ENCODE peak calls at places on chromosomes 7 and 10, in four cellular contexts. One of them, this sample, is unnamed.

GRCh38 chr10:76210241-76210640 is 778.8 kb downstream of the LRMDA start:
- DNase-seq in SK-N-SH: no peak
- DNase-seq in K562: no peak
- DNase-seq in HepG2: no peak
- DNase-seq in this sample: no peak

GRCh38 chr7:112779667-112780066 is 10.5 kb downstream of the TMEM168 start:
- DNase-seq in HepG2: no peak
- DNase-seq in K562: no peak
- DNase-seq in SK-N-SH: no peak
- DNase-seq in this sample: no peak

GRCh38 chr10:65941098-65941655 is 984.7 kb upstream of the LRRTM3 start:
- DNase-seq in SK-N-SH: no peak
- DNase-seq in HepG2: peak
- DNase-seq in K562: no peak
- DNase-seq in this sample: no peak

GRCh38 chr7:148318838-148319237 is 271.7 kb upstream of the C7orf33 start:
- DNase-seq in K562: no peak
- DNase-seq in SK-N-SH: no peak
- DNase-seq in HepG2: no peak
- DNase-seq in this sample: no peak

GRCh38 chr7:150876817-150877526 is 24.7 kb downstream of the AOC1 start:
- DNase-seq in SK-N-SH: peak
- DNase-seq in K562: peak
- DNase-seq in HepG2: peak
- DNase-seq in this sample: peak

GRCh38 chr10:122859527-122859926 is 13.9 kb upstream of the CUZD1 start:
- DNase-seq in K562: no peak
- DNase-seq in HepG2: no peak
- DNase-seq in SK-N-SH: no peak
- DNase-seq in this sample: no peak

GRCh38 chr10:103621778-103622115 is 128.2 kb downstream of the NEURL1 start:
- DNase-seq in SK-N-SH: no peak
- DNase-seq in K562: no peak
- DNase-seq in HepG2: no peak
- DNase-seq in this sample: no peak

GRCh38 chr7:2542924-2543871 is 12.1 kb downstream of the BRAT1 start:
- DNase-seq in K562: no peak
- DNase-seq in SK-N-SH: peak
- DNase-seq in HepG2: no peak
- DNase-seq in this sample: no peak

GRCh38 chr7:2084781-2085505 is 147.8 kb downstream of the MAD1L1 start:
- DNase-seq in SK-N-SH: no peak
- DNase-seq in HepG2: no peak
- DNase-seq in K562: no peak
- DNase-seq in this sample: no peak

GRCh38 chr10:118587881-118588651 is 7.4 kb downstream of the PRLHR start:
- DNase-seq in HepG2: no peak
- DNase-seq in SK-N-SH: no peak
- DNase-seq in K562: no peak
- DNase-seq in this sample: no peak

GRCh38 chr7:28613262-28613661 is 200.9 kb downstream of the CREB5 start:
- DNase-seq in SK-N-SH: no peak
- DNase-seq in K562: no peak
- DNase-seq in HepG2: no peak
- DNase-seq in this sample: no peak
- TF ChIP-seq FOXJ3 in SK-N-SH: no peak
- TF ChIP-seq FOXJ3 in K562: no peak
- TF ChIP-seq FOXJ3 in HepG2: no peak
- TF ChIP-seq FOXJ3 in this sample: no peak

GRCh38 chr7:43076189-43076605 is 36.2 kb upstream of the HECW1 start:
- DNase-seq in K562: no peak
- DNase-seq in SK-N-SH: no peak
- DNase-seq in HepG2: no peak
- DNase-seq in this sample: no peak

GRCh38 chr7:43076606-43077005 is 35.8 kb upstream of the HECW1 start:
- DNase-seq in HepG2: no peak
- DNase-seq in K562: no peak
- DNase-seq in SK-N-SH: no peak
- DNase-seq in this sample: no peak

GRCh38 chr7:43077732-43078391 is 34.6 kb upstream of the HECW1 start:
- DNase-seq in HepG2: peak
- DNase-seq in K562: peak
- DNase-seq in SK-N-SH: peak
- DNase-seq in this sample: peak

GRCh38 chr7:43078794-43079193 is 33.7 kb upstream of the HECW1 start:
- DNase-seq in K562: no peak
- DNase-seq in SK-N-SH: no peak
- DNase-seq in HepG2: no peak
- DNase-seq in this sample: no peak

DNA sequence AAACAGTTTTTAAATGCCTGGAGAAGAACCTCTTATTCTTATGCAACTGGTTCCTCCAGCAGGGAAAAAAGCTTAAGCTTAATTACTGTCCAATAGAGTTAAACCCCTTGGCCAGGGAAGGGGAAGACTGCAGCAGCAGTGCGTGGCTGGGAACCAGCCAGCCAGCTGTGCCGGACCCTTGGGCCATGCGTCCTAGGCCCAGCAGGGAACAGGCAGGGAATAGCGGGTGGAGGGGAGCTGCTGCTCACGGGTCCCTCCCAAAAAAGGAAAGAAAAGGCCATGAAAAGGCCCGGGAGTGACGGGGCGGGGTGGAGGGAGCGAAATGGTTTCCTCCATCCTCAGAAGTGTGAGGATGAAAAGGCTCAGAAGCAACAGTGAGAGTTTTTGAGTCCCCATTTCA is 35.2 kb upstream of the HECW1 start:
- DNase-seq in SK-N-SH: no peak
- DNase-seq in HepG2: no peak
- DNase-seq in K562: no peak
- DNase-seq in this sample: peak
- TF ChIP-seq USF2 in SK-N-SH: no peak
- TF ChIP-seq USF2 in HepG2: no peak
- TF ChIP-seq USF2 in K562: no peak
- TF ChIP-seq USF2 in this sample: no peak

DNA sequence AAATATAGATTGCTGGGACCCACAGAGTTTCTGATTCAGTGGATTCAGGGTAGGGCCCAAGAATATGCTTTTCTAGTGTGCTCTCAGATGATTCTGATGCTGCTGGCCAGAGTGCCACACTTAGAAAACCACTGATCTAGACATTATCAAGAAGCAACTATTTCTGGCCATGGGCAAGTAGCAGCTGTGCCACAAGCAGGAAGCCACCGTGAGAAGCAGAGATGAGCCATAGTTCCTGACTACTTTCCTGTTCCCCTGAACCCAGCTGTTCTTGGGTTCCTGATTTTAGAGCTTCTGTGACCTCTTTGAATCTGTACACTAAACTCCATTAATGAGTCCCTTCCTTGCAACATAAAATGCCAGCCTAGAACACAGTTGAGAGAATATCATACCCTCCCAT is 38.1 kb upstream of the PIK3AP1 start:
- DNase-seq in SK-N-SH: no peak
- DNase-seq in K562: no peak
- DNase-seq in HepG2: no peak
- DNase-seq in this sample: no peak
- TF ChIP-seq FOXJ3 in SK-N-SH: no peak
- TF ChIP-seq FOXJ3 in K562: no peak
- TF ChIP-seq FOXJ3 in HepG2: no peak
- TF ChIP-seq FOXJ3 in this sample: no peak

GRCh38 chr10:83764681-83765080 is 374.6 kb upstream of the GHITM start:
- DNase-seq in SK-N-SH: no peak
- DNase-seq in K562: no peak
- DNase-seq in HepG2: no peak
- DNase-seq in this sample: no peak
- TF ChIP-seq USF2 in SK-N-SH: no peak
- TF ChIP-seq USF2 in K562: no peak
- TF ChIP-seq USF2 in HepG2: no peak
- TF ChIP-seq USF2 in this sample: no peak

GRCh38 chr7:464712-465461 is 54.8 kb downstream of the PDGFA start:
- DNase-seq in K562: no peak
- DNase-seq in HepG2: peak
- DNase-seq in SK-N-SH: peak
- DNase-seq in this sample: peak
- TF ChIP-seq FOXJ3 in K562: no peak
- TF ChIP-seq FOXJ3 in HepG2: no peak
- TF ChIP-seq FOXJ3 in SK-N-SH: no peak
- TF ChIP-seq FOXJ3 in this sample: no peak

DNA sequence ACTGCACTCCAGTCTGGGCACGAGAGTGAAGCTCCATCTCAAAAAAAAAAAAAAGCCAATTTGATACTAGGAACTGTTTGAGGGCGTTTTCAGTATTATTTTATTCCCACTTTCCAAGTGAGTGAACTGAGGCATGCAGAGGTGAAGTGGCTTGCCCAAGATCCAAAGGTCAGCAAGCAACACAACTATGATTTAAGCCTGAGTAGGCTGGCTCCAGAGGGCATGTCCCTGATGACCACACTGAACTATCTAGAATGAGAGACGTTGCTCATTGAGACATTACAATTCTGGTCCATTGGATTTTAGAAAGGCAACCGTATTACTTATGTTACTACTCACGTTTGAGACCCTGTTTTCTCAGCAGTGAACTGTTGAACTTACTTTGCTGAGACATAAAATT is 20.8 kb downstream of the KCNMA1 start:
- DNase-seq in HepG2: no peak
- DNase-seq in K562: no peak
- DNase-seq in SK-N-SH: no peak
- DNase-seq in this sample: no peak
- TF ChIP-seq USF2 in HepG2: no peak
- TF ChIP-seq USF2 in K562: no peak
- TF ChIP-seq USF2 in SK-N-SH: no peak
- TF ChIP-seq USF2 in this sample: no peak